ENCODE peak calls at places on chromosomes 3 and 15, in six cellular contexts. A is NCI-H69; X is lower leg skin; Y is nephron progenitor cell; K is CD4-positive, CD25-positive, alpha-beta regulatory T cell; U is kidney epithelial cell. C is an unnamed sample.

GRCh38 chr3:113637756-113638155 is 58.7 kb downstream of the USF3 start:
- DNase-seq in U (no peak), Y (no peak), K (no peak), X (no peak), A (no peak), C (no peak)

GRCh38 chr3:11600501-11601282 is 43.0 kb downstream of the VGLL4 start:
- DNase-seq in X (peak), K (no peak), Y (peak), A (no peak), U (peak), C (no peak)

GRCh38 chr15:66033143-66033542 is 163.9 kb downstream of the RAB11A start:
- DNase-seq in U (no peak), Y (no peak), K (no peak), X (no peak), A (no peak), C (no peak)

GRCh38 chr3:114519415-114519814 is 225.6 kb downstream of the TIGIT start:
- DNase-seq in K (peak), A (peak), Y (no peak), U (peak), X (no peak), C (no peak)

GRCh38 chr3:79247367-79248103 is 520.3 kb downstream of the ROBO1 start:
- DNase-seq in Y (no peak), X (no peak), A (no peak), U (no peak), K (no peak), C (no peak)

GRCh38 chr3:55873523-55874254 is 386.6 kb upstream of the WNT5A start:
- DNase-seq in X (no peak), U (no peak), A (peak), Y (no peak), K (no peak), C (no peak)

GRCh38 chr15:88113909-88114308 is 142.6 kb downstream of the NTRK3 start:
- DNase-seq in K (no peak), Y (no peak), A (no peak), U (no peak), X (no peak), C (no peak)

GRCh38 chr15:64423970-64424369 is 36.3 kb downstream of the TRIP4 start:
- DNase-seq in X (no peak), A (no peak), Y (no peak), U (no peak), K (no peak), C (no peak)

GRCh38 chr3:18418173-18418572 is 7.0 kb downstream of the SATB1 start:
- DNase-seq in U (no peak), K (no peak), A (no peak), X (no peak), Y (no peak), C (no peak)

GRCh38 chr3:174408310-174408709 is 450.8 kb upstream of the NAALADL2 start:
- DNase-seq in Y (no peak), A (no peak), X (no peak), U (no peak), K (no peak), C (no peak)

GRCh38 chr3:42658091-42658770 is 4.7 kb downstream of the ZBTB47 start:
- DNase-seq in A (no peak), U (no peak), X (no peak), K (no peak), Y (no peak), C (no peak)

GRCh38 chr3:57048052-57048671 is 12.3 kb upstream of the SPATA12 start:
- DNase-seq in U (no peak), K (no peak), A (peak), X (peak), Y (no peak), C (no peak)

GRCh38 chr3:98536456-98537017 is 4.8 kb downstream of the GPR15 start:
- DNase-seq in A (no peak), X (no peak), U (no peak), Y (no peak), K (peak), C (no peak)